ENCODE peak calls at places on chromosomes 13 and 19, in nine cellular contexts. One of them, this sample, is unnamed.

GRCh38 chr19:4322942-4323665 is 15.5 kb downstream of the STAP2 start:
- DNase-seq in pancreas: no peak
- DNase-seq in HEK293T: no peak
- DNase-seq in left ventricle myocardium inferior: no peak
- DNase-seq in A673: no peak
- DNase-seq in MM.1S: no peak
- DNase-seq in tibial nerve: no peak
- DNase-seq in HT-29: no peak
- DNase-seq in T-helper 22 cell: no peak
- DNase-seq in this sample: no peak

GRCh38 chr13:36736119-36736726 is 62.4 kb downstream of the SERTM1 start:
- DNase-seq in pancreas: peak
- DNase-seq in HEK293T: peak
- DNase-seq in left ventricle myocardium inferior: no peak
- DNase-seq in A673: peak
- DNase-seq in MM.1S: peak
- DNase-seq in tibial nerve: peak
- DNase-seq in HT-29: peak
- DNase-seq in T-helper 22 cell: no peak
- DNase-seq in this sample: peak

GRCh38 chr19:30471441-30471840 is 99.3 kb downstream of the ZNF536 start:
- DNase-seq in pancreas: no peak
- DNase-seq in HEK293T: no peak
- DNase-seq in left ventricle myocardium inferior: no peak
- DNase-seq in A673: no peak
- DNase-seq in MM.1S: no peak
- DNase-seq in tibial nerve: no peak
- DNase-seq in HT-29: no peak
- DNase-seq in T-helper 22 cell: no peak
- DNase-seq in this sample: no peak

GRCh38 chr19:45800009-45800553 is 7.4 kb upstream of the DMWD start:
- DNase-seq in pancreas: no peak
- DNase-seq in HEK293T: no peak
- DNase-seq in left ventricle myocardium inferior: no peak
- DNase-seq in A673: peak
- DNase-seq in MM.1S: no peak
- DNase-seq in tibial nerve: no peak
- DNase-seq in HT-29: no peak
- DNase-seq in T-helper 22 cell: no peak
- DNase-seq in this sample: no peak

GRCh38 chr13:33025220-33025744 is 9.1 kb downstream of the KL start:
- DNase-seq in pancreas: no peak
- DNase-seq in HEK293T: no peak
- DNase-seq in left ventricle myocardium inferior: no peak
- DNase-seq in A673: no peak
- DNase-seq in MM.1S: no peak
- DNase-seq in tibial nerve: no peak
- DNase-seq in HT-29: no peak
- DNase-seq in T-helper 22 cell: no peak
- DNase-seq in this sample: no peak

GRCh38 chr19:51571599-51571998 is 516 bp downstream of the ZNF175 start:
- DNase-seq in pancreas: no peak
- DNase-seq in HEK293T: no peak
- DNase-seq in left ventricle myocardium inferior: no peak
- DNase-seq in A673: peak
- DNase-seq in MM.1S: no peak
- DNase-seq in tibial nerve: no peak
- DNase-seq in HT-29: no peak
- DNase-seq in T-helper 22 cell: no peak
- DNase-seq in this sample: no peak

GRCh38 chr19:39135701-39136100 is 10.1 kb downstream of the PAK4 start:
- DNase-seq in pancreas: no peak
- DNase-seq in HEK293T: no peak
- DNase-seq in left ventricle myocardium inferior: no peak
- DNase-seq in A673: no peak
- DNase-seq in MM.1S: no peak
- DNase-seq in tibial nerve: no peak
- DNase-seq in HT-29: no peak
- DNase-seq in T-helper 22 cell: no peak
- DNase-seq in this sample: no peak

GRCh38 chr13:110322126-110322827 is 15.2 kb downstream of the COL4A2 start:
- DNase-seq in pancreas: no peak
- DNase-seq in HEK293T: no peak
- DNase-seq in left ventricle myocardium inferior: no peak
- DNase-seq in A673: no peak
- DNase-seq in MM.1S: no peak
- DNase-seq in tibial nerve: no peak
- DNase-seq in HT-29: no peak
- DNase-seq in T-helper 22 cell: no peak
- DNase-seq in this sample: no peak

GRCh38 chr13:96020155-96020575 is 33.0 kb downstream of the UGGT2 start:
- DNase-seq in pancreas: peak
- DNase-seq in HEK293T: peak
- DNase-seq in left ventricle myocardium inferior: no peak
- DNase-seq in A673: peak
- DNase-seq in MM.1S: peak
- DNase-seq in tibial nerve: peak
- DNase-seq in HT-29: peak
- DNase-seq in T-helper 22 cell: no peak
- DNase-seq in this sample: no peak

This sample was measured in left cardiac atrium.